ENCODE peak calls at places on chromosomes 1 and 21, in nine cellular contexts. One of them, this sample, is unnamed.

GRCh38 chr1:54407957-54408700 is 1.9 kb upstream of the SSBP3 start:
- DNase-seq in neuronal stem cell: no peak
- DNase-seq in ascending aorta: no peak
- DNase-seq in endodermal cell: peak; percentile 71
- DNase-seq in G401: no peak
- DNase-seq in activated CD4-positive, CD25-positive, alpha-beta regulatory T cell: no peak
- DNase-seq in BE2C: no peak
- DNase-seq in midbrain: no peak
- DNase-seq in GM20000: no peak
- DNase-seq in this sample: no peak

GRCh38 chr1:151372411-151372934 is at the start of gene SELENBP1:
- DNase-seq in G401: peak; percentile 11
- DNase-seq in GM20000: no peak
- DNase-seq in neuronal stem cell: peak; percentile 48
- DNase-seq in endodermal cell: peak; percentile 86
- DNase-seq in ascending aorta: no peak
- DNase-seq in BE2C: peak; percentile 48
- DNase-seq in activated CD4-positive, CD25-positive, alpha-beta regulatory T cell: no peak
- DNase-seq in midbrain: peak; percentile 67
- DNase-seq in this sample: peak; percentile 77

GRCh38 chr1:174451408-174451807 is 3.6 kb downstream of the GPR52 start:
- DNase-seq in ascending aorta: no peak
- DNase-seq in neuronal stem cell: no peak
- DNase-seq in GM20000: no peak
- DNase-seq in G401: no peak
- DNase-seq in midbrain: no peak
- DNase-seq in BE2C: peak; percentile 53
- DNase-seq in endodermal cell: peak; percentile 51
- DNase-seq in activated CD4-positive, CD25-positive, alpha-beta regulatory T cell: no peak
- DNase-seq in this sample: no peak

GRCh38 chr1:32984090-32984828 is 19.6 kb upstream of the RNF19B start:
- DNase-seq in G401: no peak
- DNase-seq in endodermal cell: peak; percentile 66
- DNase-seq in GM20000: peak; percentile 51
- DNase-seq in BE2C: no peak
- DNase-seq in activated CD4-positive, CD25-positive, alpha-beta regulatory T cell: no peak
- DNase-seq in midbrain: no peak
- DNase-seq in ascending aorta: no peak
- DNase-seq in neuronal stem cell: no peak
- DNase-seq in this sample: no peak

GRCh38 chr1:243244420-243244819 is 10.7 kb downstream of the CEP170 start:
- DNase-seq in endodermal cell: no peak
- DNase-seq in neuronal stem cell: no peak
- DNase-seq in activated CD4-positive, CD25-positive, alpha-beta regulatory T cell: no peak
- DNase-seq in BE2C: no peak
- DNase-seq in G401: no peak
- DNase-seq in GM20000: no peak
- DNase-seq in ascending aorta: no peak
- DNase-seq in midbrain: no peak
- DNase-seq in this sample: no peak

GRCh38 chr1:63563745-63564144 is 29.5 kb upstream of the PGM1 start:
- DNase-seq in midbrain: no peak
- DNase-seq in G401: no peak
- DNase-seq in neuronal stem cell: no peak
- DNase-seq in activated CD4-positive, CD25-positive, alpha-beta regulatory T cell: no peak
- DNase-seq in GM20000: no peak
- DNase-seq in ascending aorta: no peak
- DNase-seq in endodermal cell: no peak
- DNase-seq in BE2C: no peak
- DNase-seq in this sample: no peak

GRCh38 chr1:22952694-22953391 is 19.8 kb downstream of the LACTBL1 start:
- DNase-seq in G401: no peak
- DNase-seq in midbrain: no peak
- DNase-seq in GM20000: no peak
- DNase-seq in endodermal cell: no peak
- DNase-seq in neuronal stem cell: no peak
- DNase-seq in ascending aorta: no peak
- DNase-seq in BE2C: no peak
- DNase-seq in activated CD4-positive, CD25-positive, alpha-beta regulatory T cell: no peak
- DNase-seq in this sample: no peak

GRCh38 chr1:233788687-233789086 is 115.8 kb upstream of the SLC35F3 start:
- DNase-seq in GM20000: no peak
- DNase-seq in midbrain: no peak
- DNase-seq in G401: no peak
- DNase-seq in BE2C: no peak
- DNase-seq in activated CD4-positive, CD25-positive, alpha-beta regulatory T cell: no peak
- DNase-seq in neuronal stem cell: no peak
- DNase-seq in endodermal cell: no peak
- DNase-seq in ascending aorta: no peak
- DNase-seq in this sample: no peak

GRCh38 chr1:62784509-62785365 is 805 bp downstream of the ATG4C start:
- DNase-seq in neuronal stem cell: no peak
- DNase-seq in activated CD4-positive, CD25-positive, alpha-beta regulatory T cell: no peak
- DNase-seq in endodermal cell: no peak
- DNase-seq in GM20000: peak; percentile 30
- DNase-seq in midbrain: no peak
- DNase-seq in BE2C: no peak
- DNase-seq in ascending aorta: no peak
- DNase-seq in G401: peak; percentile 62
- DNase-seq in this sample: peak; percentile 60

GRCh38 chr1:236451796-236452373 is 57.8 kb downstream of the EDARADD start:
- DNase-seq in midbrain: no peak
- DNase-seq in GM20000: peak; percentile 51
- DNase-seq in neuronal stem cell: no peak
- DNase-seq in ascending aorta: no peak
- DNase-seq in activated CD4-positive, CD25-positive, alpha-beta regulatory T cell: no peak
- DNase-seq in BE2C: peak; percentile 18
- DNase-seq in G401: no peak
- DNase-seq in endodermal cell: peak; percentile 85
- DNase-seq in this sample: no peak

GRCh38 chr1:161298116-161298515 is 11.7 kb downstream of the MPZ start:
- DNase-seq in endodermal cell: no peak
- DNase-seq in ascending aorta: no peak
- DNase-seq in G401: no peak
- DNase-seq in activated CD4-positive, CD25-positive, alpha-beta regulatory T cell: no peak
- DNase-seq in GM20000: peak; percentile 69
- DNase-seq in midbrain: no peak
- DNase-seq in BE2C: no peak
- DNase-seq in neuronal stem cell: no peak
- DNase-seq in this sample: no peak

GRCh38 chr1:168050880-168051279 is 85.8 kb downstream of the GPR161 start:
- DNase-seq in activated CD4-positive, CD25-positive, alpha-beta regulatory T cell: no peak
- DNase-seq in endodermal cell: no peak
- DNase-seq in G401: peak; percentile 8
- DNase-seq in ascending aorta: no peak
- DNase-seq in midbrain: no peak
- DNase-seq in GM20000: no peak
- DNase-seq in BE2C: no peak
- DNase-seq in neuronal stem cell: no peak
- DNase-seq in this sample: no peak

GRCh38 chr1:167555971-167556714 is 2.6 kb upstream of the CREG1 start:
- DNase-seq in midbrain: peak; percentile 70
- DNase-seq in BE2C: peak; percentile 72
- DNase-seq in neuronal stem cell: peak; percentile 76
- DNase-seq in G401: peak; percentile 84
- DNase-seq in GM20000: peak; percentile 78
- DNase-seq in endodermal cell: peak; percentile 92
- DNase-seq in activated CD4-positive, CD25-positive, alpha-beta regulatory T cell: peak; percentile 27
- DNase-seq in ascending aorta: no peak
- DNase-seq in this sample: peak; percentile 74

GRCh38 chr1:110003747-110004428 is 19.3 kb downstream of the AHCYL1 start:
- DNase-seq in midbrain: no peak
- DNase-seq in ascending aorta: peak; percentile 61
- DNase-seq in GM20000: peak; percentile 53
- DNase-seq in G401: no peak
- DNase-seq in activated CD4-positive, CD25-positive, alpha-beta regulatory T cell: no peak
- DNase-seq in BE2C: no peak
- DNase-seq in neuronal stem cell: peak; percentile 29
- DNase-seq in endodermal cell: peak; percentile 87
- DNase-seq in this sample: no peak

GRCh38 chr1:6873298-6874015 is 88.2 kb downstream of the CAMTA1 start:
- DNase-seq in G401: no peak
- DNase-seq in BE2C: no peak
- DNase-seq in activated CD4-positive, CD25-positive, alpha-beta regulatory T cell: no peak
- DNase-seq in neuronal stem cell: no peak
- DNase-seq in GM20000: no peak
- DNase-seq in midbrain: no peak
- DNase-seq in endodermal cell: no peak
- DNase-seq in ascending aorta: no peak
- DNase-seq in this sample: no peak

GRCh38 chr1:248618878-248619277 is 16.0 kb downstream of the OR2T11 start:
- DNase-seq in endodermal cell: peak; percentile 77
- DNase-seq in G401: peak; percentile 35
- DNase-seq in ascending aorta: no peak
- DNase-seq in activated CD4-positive, CD25-positive, alpha-beta regulatory T cell: no peak
- DNase-seq in neuronal stem cell: no peak
- DNase-seq in BE2C: peak; percentile 75
- DNase-seq in GM20000: peak; percentile 33
- DNase-seq in midbrain: peak; percentile 62
- DNase-seq in this sample: peak; percentile 53

GRCh38 chr21:37073417-37074194 is 552 bp downstream of the TTC3 start:
- DNase-seq in midbrain: peak; percentile 60
- DNase-seq in BE2C: peak; percentile 59
- DNase-seq in activated CD4-positive, CD25-positive, alpha-beta regulatory T cell: peak; percentile 59
- DNase-seq in ascending aorta: peak; percentile 24
- DNase-seq in G401: peak; percentile 80
- DNase-seq in neuronal stem cell: no peak
- DNase-seq in GM20000: peak; percentile 49
- DNase-seq in endodermal cell: no peak
- DNase-seq in this sample: no peak

GRCh38 chr1:32539584-32540571 is 651 bp downstream of the ZBTB8A start:
- DNase-seq in ascending aorta: no peak
- DNase-seq in neuronal stem cell: peak; percentile 45
- DNase-seq in activated CD4-positive, CD25-positive, alpha-beta regulatory T cell: no peak
- DNase-seq in endodermal cell: peak; percentile 76
- DNase-seq in BE2C: peak; percentile 49
- DNase-seq in G401: peak; percentile 55
- DNase-seq in midbrain: no peak
- DNase-seq in GM20000: peak; percentile 79
- DNase-seq in this sample: peak; percentile 33

GRCh38 chr21:31873275-31873695 is 465 bp downstream of the HUNK start:
- DNase-seq in neuronal stem cell: peak; percentile 56
- DNase-seq in activated CD4-positive, CD25-positive, alpha-beta regulatory T cell: no peak
- DNase-seq in BE2C: peak; percentile 66
- DNase-seq in midbrain: no peak
- DNase-seq in endodermal cell: peak; percentile 78
- DNase-seq in GM20000: peak; percentile 49
- DNase-seq in ascending aorta: no peak
- DNase-seq in G401: no peak
- DNase-seq in this sample: no peak

GRCh38 chr1:163875927-163876320 is 554.2 kb downstream of the NUF2 start:
- DNase-seq in GM20000: no peak
- DNase-seq in ascending aorta: no peak
- DNase-seq in midbrain: no peak
- DNase-seq in BE2C: no peak
- DNase-seq in G401: no peak
- DNase-seq in endodermal cell: no peak
- DNase-seq in neuronal stem cell: no peak
- DNase-seq in activated CD4-positive, CD25-positive, alpha-beta regulatory T cell: no peak
- DNase-seq in this sample: no peak

GRCh38 chr1:113874017-113874879 is 2.7 kb upstream of the PTPN22 start:
- DNase-seq in BE2C: no peak
- DNase-seq in GM20000: no peak
- DNase-seq in neuronal stem cell: no peak
- DNase-seq in endodermal cell: peak; percentile 66
- DNase-seq in G401: peak; percentile 34
- DNase-seq in ascending aorta: no peak
- DNase-seq in midbrain: no peak
- DNase-seq in activated CD4-positive, CD25-positive, alpha-beta regulatory T cell: no peak
- DNase-seq in this sample: no peak

GRCh38 chr1:82775402-82776000 is 974.8 kb downstream of the ADGRL2 start:
- DNase-seq in BE2C: peak; percentile 68
- DNase-seq in activated CD4-positive, CD25-positive, alpha-beta regulatory T cell: no peak
- DNase-seq in G401: peak; percentile 8
- DNase-seq in ascending aorta: no peak
- DNase-seq in midbrain: peak; percentile 62
- DNase-seq in endodermal cell: peak; percentile 88
- DNase-seq in GM20000: no peak
- DNase-seq in neuronal stem cell: no peak
- DNase-seq in this sample: peak; percentile 53

GRCh38 chr1:3326516-3327388 is 127.7 kb upstream of the ARHGEF16 start:
- DNase-seq in BE2C: no peak
- DNase-seq in endodermal cell: no peak
- DNase-seq in activated CD4-positive, CD25-positive, alpha-beta regulatory T cell: no peak
- DNase-seq in GM20000: no peak
- DNase-seq in G401: no peak
- DNase-seq in ascending aorta: no peak
- DNase-seq in neuronal stem cell: no peak
- DNase-seq in midbrain: no peak
- DNase-seq in this sample: no peak

GRCh38 chr21:25984538-25984937 is 186.0 kb downstream of the APP start:
- DNase-seq in neuronal stem cell: no peak
- DNase-seq in activated CD4-positive, CD25-positive, alpha-beta regulatory T cell: no peak
- DNase-seq in ascending aorta: no peak
- DNase-seq in endodermal cell: no peak
- DNase-seq in BE2C: no peak
- DNase-seq in G401: no peak
- DNase-seq in midbrain: no peak
- DNase-seq in GM20000: no peak
- DNase-seq in this sample: no peak

GRCh38 chr1:4053774-4054173 is 153.7 kb upstream of the C1orf174 start:
- DNase-seq in GM20000: no peak
- DNase-seq in activated CD4-positive, CD25-positive, alpha-beta regulatory T cell: no peak
- DNase-seq in BE2C: no peak
- DNase-seq in midbrain: no peak
- DNase-seq in G401: no peak
- DNase-seq in neuronal stem cell: no peak
- DNase-seq in endodermal cell: no peak
- DNase-seq in ascending aorta: no peak
- DNase-seq in this sample: no peak

GRCh38 chr1:228198977-228199590 is 8.8 kb upstream of the OBSCN start:
- DNase-seq in endodermal cell: no peak
- DNase-seq in activated CD4-positive, CD25-positive, alpha-beta regulatory T cell: no peak
- DNase-seq in BE2C: no peak
- DNase-seq in neuronal stem cell: no peak
- DNase-seq in ascending aorta: no peak
- DNase-seq in G401: no peak
- DNase-seq in midbrain: no peak
- DNase-seq in GM20000: no peak
- DNase-seq in this sample: no peak

GRCh38 chr1:23394176-23394575 is 24.5 kb upstream of the ZNF436 start:
- DNase-seq in ascending aorta: no peak
- DNase-seq in BE2C: peak; percentile 15
- DNase-seq in endodermal cell: no peak
- DNase-seq in GM20000: no peak
- DNase-seq in activated CD4-positive, CD25-positive, alpha-beta regulatory T cell: no peak
- DNase-seq in neuronal stem cell: no peak
- DNase-seq in midbrain: no peak
- DNase-seq in G401: no peak
- DNase-seq in this sample: no peak

GRCh38 chr1:230005040-230005439 is 62.0 kb upstream of the GALNT2 start:
- DNase-seq in ascending aorta: no peak
- DNase-seq in midbrain: no peak
- DNase-seq in endodermal cell: no peak
- DNase-seq in G401: no peak
- DNase-seq in BE2C: no peak
- DNase-seq in GM20000: peak; percentile 20
- DNase-seq in activated CD4-positive, CD25-positive, alpha-beta regulatory T cell: no peak
- DNase-seq in neuronal stem cell: no peak
- DNase-seq in this sample: no peak

GRCh38 chr1:118123436-118123835 is 61.6 kb downstream of the SPAG17 start:
- DNase-seq in activated CD4-positive, CD25-positive, alpha-beta regulatory T cell: no peak
- DNase-seq in BE2C: no peak
- DNase-seq in neuronal stem cell: no peak
- DNase-seq in G401: no peak
- DNase-seq in ascending aorta: no peak
- DNase-seq in midbrain: no peak
- DNase-seq in GM20000: no peak
- DNase-seq in endodermal cell: no peak
- DNase-seq in this sample: no peak

GRCh38 chr1:220926146-220926545 is 46.9 kb downstream of the HLX start:
- DNase-seq in midbrain: no peak
- DNase-seq in ascending aorta: no peak
- DNase-seq in neuronal stem cell: no peak
- DNase-seq in G401: no peak
- DNase-seq in activated CD4-positive, CD25-positive, alpha-beta regulatory T cell: no peak
- DNase-seq in GM20000: no peak
- DNase-seq in BE2C: no peak
- DNase-seq in endodermal cell: no peak
- DNase-seq in this sample: no peak

GRCh38 chr1:193283026-193283425 is 96.6 kb upstream of the B3GALT2 start:
- DNase-seq in ascending aorta: no peak
- DNase-seq in neuronal stem cell: no peak
- DNase-seq in BE2C: no peak
- DNase-seq in activated CD4-positive, CD25-positive, alpha-beta regulatory T cell: no peak
- DNase-seq in G401: no peak
- DNase-seq in GM20000: no peak
- DNase-seq in midbrain: no peak
- DNase-seq in endodermal cell: peak; percentile 69
- DNase-seq in this sample: no peak